ENCODE peak calls at places on chromosomes 7 and 10, in nine cellular contexts. G, I, X, D, F, R, N, L and W are unnamed samples.

GRCh38 chr10:127207081-127207480 is 10.7 kb upstream of the INSYN2A start:
- DNase-seq in L (no peak), I (no peak), D (no peak), X (no peak), N (no peak), G (no peak), R (no peak), F (no peak), W (no peak)

GRCh38 chr10:121260383-121260782 is 337.9 kb downstream of the FGFR2 start:
- DNase-seq in L (no peak), X (no peak), D (no peak), F (no peak), G (no peak), R (no peak), N (no peak), I (no peak), W (no peak)

GRCh38 chr10:112389147-112389822 is 15.4 kb downstream of the ACSL5 start:
- DNase-seq in X (no peak), R (no peak), N (no peak), I (peak; percentile 58), D (no peak), F (no peak), L (peak; percentile 77), G (peak; percentile 36), W (no peak)

GRCh38 chr7:130024390-130024789 is 26.8 kb downstream of the ZC3HC1 start:
- DNase-seq in F (no peak), N (no peak), G (no peak), I (no peak), D (no peak), X (no peak), L (peak; percentile 68), R (no peak), W (no peak)

GRCh38 chr10:69802424-69803161 is 887 bp downstream of the COL13A1 start:
- DNase-seq in X (no peak), G (no peak), I (peak; percentile 67), L (peak; percentile 56), N (no peak), F (no peak), R (peak; percentile 74), D (no peak), W (no peak)

GRCh38 chr10:80452688-80453391 is 1.3 kb upstream of the TSPAN14 start:
- DNase-seq in I (no peak), F (no peak), D (no peak), N (no peak), L (no peak), X (no peak), R (no peak), G (no peak), W (peak; percentile 58)

GRCh38 chr10:101008823-101009423 is 9.3 kb downstream of the LZTS2 start:
- DNase-seq in I (no peak), D (no peak), X (no peak), L (no peak), N (no peak), R (no peak), G (no peak), F (no peak), W (no peak)

GRCh38 chr10:28788252-28788651 is 110.9 kb downstream of the BAMBI start:
- DNase-seq in L (no peak), D (no peak), F (no peak), R (no peak), G (no peak), X (no peak), I (no peak), N (no peak), W (no peak)

GRCh38 chr10:9149134-9149533 is 1094.6 kb downstream of the GATA3 start:
- DNase-seq in F (no peak), X (no peak), N (no peak), R (no peak), I (no peak), D (no peak), G (no peak), L (no peak), W (no peak)

GRCh38 chr10:80260295-80261243 is 28.9 kb downstream of the MAT1A start:
- DNase-seq in R (no peak), G (no peak), L (no peak), F (no peak), I (no peak), N (no peak), D (no peak), X (no peak), W (no peak)

GRCh38 chr7:1889556-1890181 is 219.6 kb downstream of the ELFN1 start:
- DNase-seq in D (no peak), X (no peak), G (no peak), F (no peak), I (peak; percentile 31), N (peak; percentile 31), R (no peak), L (peak; percentile 80), W (no peak)

GRCh38 chr7:139731802-139732470 is 45.9 kb downstream of the HIPK2 start:
- DNase-seq in N (peak; percentile 67), R (peak; percentile 98), I (peak; percentile 95), L (peak; percentile 83), F (peak; percentile 79), X (peak; percentile 92), D (peak; percentile 14), G (no peak), W (peak; percentile 93)

GRCh38 chr7:156460861-156461632 is 179.5 kb upstream of the RNF32 start:
- DNase-seq in F (no peak), R (no peak), X (no peak), L (no peak), D (no peak), I (no peak), G (no peak), N (no peak), W (no peak)

GRCh38 chr10:96701265-96701664 is 19.0 kb downstream of the PIK3AP1 start:
- DNase-seq in X (no peak), G (no peak), I (no peak), R (no peak), D (no peak), F (no peak), L (no peak), N (no peak), W (no peak)
- H3K4me3 ChIP-seq in X (no peak overlapping the region), G (peak overlapping the region; percentile 61), I (no peak overlapping the region), R (no peak overlapping the region), D (no peak overlapping the region), F (no peak overlapping the region), L (no peak overlapping the region), N (no peak overlapping the region), W (no peak overlapping the region)

DNA sequence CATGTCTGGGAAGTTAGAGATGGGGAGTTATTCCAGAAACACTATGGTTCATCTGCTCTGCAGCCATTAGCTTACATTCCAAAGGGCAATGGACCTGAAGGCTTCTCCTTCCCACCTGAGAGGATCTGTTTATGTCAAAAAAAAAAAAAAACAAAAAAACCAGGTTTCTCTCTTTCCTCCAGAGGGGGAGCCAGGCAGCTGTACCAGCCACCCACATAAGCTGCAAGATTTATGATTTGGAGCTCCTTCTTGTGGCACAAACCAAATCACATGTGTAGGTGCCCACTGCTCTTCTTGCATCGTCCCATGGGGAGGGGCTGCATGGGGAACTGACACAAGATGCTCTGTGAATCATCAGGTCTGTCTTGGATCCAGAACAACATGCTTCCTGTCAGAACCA is 231.6 kb upstream of the IGFBP3 start:
- DNase-seq in I (no peak), L (no peak), R (no peak), G (no peak), N (no peak), F (no peak), D (no peak), X (no peak), W (no peak)
- TF ChIP-seq CTCF in I (no peak), L (no peak), R (no peak), G (peak; percentile 18), N (peak; percentile 10), F (no peak), D (no peak), X (no peak), W (no peak)

GRCh38 chr10:114157912-114158311 is 16.1 kb downstream of the CCDC186 start:
- DNase-seq in F (no peak), N (no peak), L (no peak), R (no peak), I (no peak), D (no peak), X (no peak), G (no peak), W (no peak)
- H3K4me3 ChIP-seq in F (no peak overlapping the region), N (no peak overlapping the region), L (no peak overlapping the region), R (no peak overlapping the region), I (no peak overlapping the region), D (no peak overlapping the region), X (no peak overlapping the region), G (no peak overlapping the region), W (no peak overlapping the region)

GRCh38 chr7:81527651-81528050 is 242.2 kb downstream of the HGF start:
- DNase-seq in X (no peak), R (no peak), N (no peak), I (no peak), F (no peak), L (no peak), D (no peak), G (no peak), W (no peak)
- TF ChIP-seq CTCF in X (no peak), R (no peak), N (peak; percentile 27), I (no peak), F (no peak), L (no peak), D (no peak), G (peak; percentile 9), W (no peak)

GRCh38 chr7:128939861-128940410 is 2.2 kb downstream of the IRF5 start:
- DNase-seq in D (no peak), R (no peak), L (no peak), I (no peak), F (peak; percentile 56), G (peak; percentile 77), X (peak; percentile 70), N (no peak), W (no peak)
- H3K4me3 ChIP-seq in D (no peak overlapping the region), R (peak overlapping the region; percentile 57), L (no peak overlapping the region), I (no peak overlapping the region), F (no peak overlapping the region), G (peak overlapping the region; percentile 90), X (peak overlapping the region; percentile 60), N (no peak overlapping the region), W (no peak overlapping the region)

GRCh38 chr7:80591654-80592053 is 46.8 kb upstream of the CD36 start:
- DNase-seq in N (no peak), I (no peak), X (no peak), L (no peak), F (no peak), D (no peak), R (no peak), G (no peak), W (no peak)
- TF ChIP-seq CTCF in N (no peak), I (no peak), X (no peak), L (no peak), F (no peak), D (no peak), R (no peak), G (no peak), W (no peak)

DNA sequence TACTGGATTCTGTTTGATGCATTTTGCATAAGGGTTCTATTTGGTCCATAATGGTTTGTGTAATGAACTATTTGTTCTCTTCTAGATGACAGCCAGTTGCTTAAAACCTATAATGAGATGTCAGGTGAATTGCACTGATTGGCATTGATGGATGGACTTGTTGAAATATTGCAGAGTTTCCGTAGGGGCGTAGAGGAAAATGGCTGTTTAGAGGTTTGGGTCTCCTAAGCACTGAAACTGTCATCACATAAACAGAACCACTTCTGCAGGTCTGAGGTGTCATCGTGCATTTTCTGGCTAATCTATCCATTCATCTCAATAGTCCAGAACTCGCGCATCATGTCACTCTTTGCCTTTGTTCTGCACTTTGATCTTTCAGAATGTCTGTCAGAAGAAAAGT is 124.9 kb upstream of the HDAC9 start:
- DNase-seq in X (no peak), D (no peak), L (no peak), I (no peak), G (no peak), R (no peak), N (no peak), F (no peak), W (no peak)
- H3K4me3 ChIP-seq in X (no peak overlapping the region), D (no peak overlapping the region), L (no peak overlapping the region), I (no peak overlapping the region), G (no peak overlapping the region), R (no peak overlapping the region), N (no peak overlapping the region), F (no peak overlapping the region), W (no peak overlapping the region)